ENCODE peak calls at places on chromosomes 2 and 18, in five cellular contexts. R is CD4-positive, alpha-beta T cell; Q is cardiac muscle cell; G is adrenal gland; L is fibroblast of lung. J is an unnamed sample.
A peak's percentile ranks its signal among the peaks of the same experiment; 100 is the strongest.

GRCh38 chr2:205699554-205700289 is 17.4 kb downstream of the NRP2 start:
- DNase-seq in R (no peak), Q (no peak), G (no peak), L (no peak), J (no peak)

GRCh38 chr2:217071416-217071815 is 211.6 kb upstream of the TNP1 start:
- DNase-seq in R (no peak), Q (no peak), G (no peak), L (peak; percentile 67), J (no peak)

GRCh38 chr2:241636182-241636982 is 576 bp downstream of the THAP4 start:
- DNase-seq in R (peak; percentile 22), Q (peak; percentile 68), G (peak; percentile 46), L (peak; percentile 32), J (no peak)

GRCh38 chr18:57819671-57820460 is 16.8 kb upstream of the ATP8B1 start:
- DNase-seq in R (no peak), Q (peak; percentile 45), G (peak; percentile 79), L (peak; percentile 79), J (no peak)

GRCh38 chr2:105541189-105542050 is 142.6 kb upstream of the FHL2 start:
- DNase-seq in R (no peak), Q (no peak), G (no peak), L (no peak), J (no peak)

GRCh38 chr2:37827911-37828411 is 97.1 kb upstream of the RMDN2 start:
- DNase-seq in R (no peak), Q (peak; percentile 82), G (no peak), L (peak; percentile 64), J (peak; percentile 46)

GRCh38 chr2:239319261-239319661 is 81.6 kb downstream of the HDAC4 start:
- DNase-seq in R (no peak), Q (peak; percentile 23), G (peak; percentile 67), L (peak; percentile 60), J (no peak)

GRCh38 chr18:7020995-7021777 is 96.4 kb downstream of the LAMA1 start:
- DNase-seq in R (no peak), Q (no peak), G (no peak), L (peak; percentile 18), J (no peak)

GRCh38 chr2:231642631-231643493 is 50.2 kb downstream of the TEX44 start:
- DNase-seq in R (peak; percentile 17), Q (peak; percentile 81), G (peak; percentile 89), L (peak; percentile 91), J (peak; percentile 95)

GRCh38 chr2:6958616-6959235 is 41.5 kb downstream of the RNF144A start:
- DNase-seq in R (no peak), Q (no peak), G (no peak), L (no peak), J (no peak)

GRCh38 chr2:214006601-214007000 is 404.3 kb upstream of the VWC2L start:
- DNase-seq in R (no peak), Q (no peak), G (no peak), L (no peak), J (no peak)

GRCh38 chr2:42101641-42102605 is 54.1 kb downstream of the PKDCC start:
- DNase-seq in R (peak; percentile 87), Q (no peak), G (peak; percentile 51), L (peak; percentile 80), J (peak; percentile 47)

DNA sequence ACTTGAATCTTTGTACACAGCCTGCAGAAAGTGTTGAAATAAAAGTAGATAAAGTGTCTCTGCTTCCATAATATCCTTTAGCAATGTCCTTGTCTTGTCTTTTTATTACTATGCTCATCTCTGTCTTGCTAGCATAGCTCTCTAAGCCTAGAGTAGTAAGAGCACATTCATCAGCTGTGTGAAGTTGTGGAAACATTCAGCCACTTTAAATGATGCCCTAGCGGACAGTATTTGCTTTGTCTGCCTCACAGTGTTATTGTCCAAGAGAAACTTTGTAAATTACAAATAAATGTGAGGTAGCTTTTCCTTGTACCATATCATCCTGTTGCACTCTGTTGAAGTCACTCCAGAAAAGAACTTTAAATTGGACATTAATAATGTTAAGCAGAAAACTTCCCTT is 60.3 kb upstream of the TTC21B start:
- DNase-seq in R (no peak), Q (no peak), G (no peak), L (no peak), J (no peak)
- TF ChIP-seq CTCF in R (no peak), Q (no peak), G (no peak), L (no peak), J (no peak)

GRCh38 chr2:11746376-11746806 is at the start of gene LPIN1:
- DNase-seq in R (peak; percentile 86), Q (peak; percentile 95), G (peak; percentile 87), L (peak; percentile 86), J (no peak)
- TF ChIP-seq CTCF in R (no peak), Q (no peak), G (no peak), L (no peak), J (peak; percentile 4)

GRCh38 chr18:697771-698170 is 14.7 kb downstream of the ENOSF1 start:
- DNase-seq in R (no peak), Q (no peak), G (no peak), L (no peak), J (no peak)
- TF ChIP-seq CTCF in R (no peak), Q (no peak), G (no peak), L (no peak), J (no peak)

DNA sequence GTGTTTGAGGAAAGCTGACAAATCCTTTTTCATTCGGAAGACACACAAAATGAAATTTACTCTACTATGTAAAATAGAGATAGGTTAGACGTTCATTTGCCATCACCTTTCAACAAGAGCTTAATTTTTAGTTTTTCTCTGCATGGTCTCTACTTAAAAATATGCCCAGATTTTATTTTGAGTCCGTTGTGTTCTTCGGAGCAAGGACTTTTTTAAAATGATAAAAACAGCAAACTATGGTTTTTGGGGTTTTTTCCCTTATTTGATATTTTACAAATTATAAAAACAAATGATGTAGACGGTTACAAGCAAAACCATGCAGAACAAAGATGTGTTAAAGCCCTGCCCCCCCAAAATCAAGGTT is 53.3 kb upstream of the RBM44 start:
- DNase-seq in R (no peak), Q (no peak), G (no peak), L (no peak), J (no peak)
- TF ChIP-seq CTCF in R (peak; percentile 41), Q (no peak), G (no peak), L (no peak), J (no peak)

DNA sequence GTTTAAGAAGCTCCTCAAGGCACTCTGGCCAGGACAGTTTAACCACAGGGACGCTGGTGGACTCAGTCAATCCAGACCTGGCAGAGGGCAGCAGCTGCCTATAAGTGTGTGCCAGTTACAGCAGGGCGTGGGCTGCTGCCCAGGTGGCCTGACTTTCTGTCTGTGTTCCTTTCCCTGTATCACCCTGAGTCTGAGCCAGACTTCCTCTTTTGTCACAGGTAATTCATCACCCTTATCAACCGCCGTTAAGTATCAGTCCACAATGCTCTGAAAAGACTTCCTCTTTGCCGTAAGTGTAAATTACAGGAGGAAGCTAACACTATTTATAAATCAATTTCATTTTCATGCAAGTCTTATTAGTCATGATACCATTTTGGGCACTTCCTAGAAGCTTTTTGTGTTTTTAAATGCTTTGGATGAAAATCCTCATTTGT is 7.0 kb downstream of the LPIN1 start:
- DNase-seq in R (no peak), Q (no peak), G (no peak), L (no peak), J (no peak)
- TF ChIP-seq CTCF in R (no peak), Q (no peak), G (no peak), L (no peak), J (no peak)

J was measured in AG09309.